ENCODE peak calls at places on chromosomes 2 and 18, in five cellular contexts. W is natural killer cell; F is stimulated activated CD8-positive, alpha-beta memory T cell treated with anti-CD3 and anti-CD28 coated beads, Interleukin-15, amount 100 ng/mL, for 24 hours; C is activated T-helper 1 cell treated with Interleukin-2 at 50 U/mL for 16 hours; M is CD4-positive, alpha-beta memory T cell. Z is an unnamed sample.

GRCh38 chr18:22433960-22434359 is 16.2 kb upstream of the CTAGE1 start:
- DNase-seq in M (no peak), C (no peak), F (no peak), W (no peak), Z (no peak)

GRCh38 chr2:176175729-176176074 is 12.8 kb upstream of the HOXD1 start:
- DNase-seq in M (no peak), F (no peak), C (no peak), W (no peak), Z (no peak)

GRCh38 chr2:66446924-66447323 is 12.0 kb downstream of the MEIS1 start:
- DNase-seq in M (no peak), F (no peak), W (no peak), C (no peak), Z (no peak)

GRCh38 chr18:49030138-49030537 is 79.4 kb upstream of the SMAD7 start:
- DNase-seq in F (no peak), M (no peak), C (no peak), W (no peak), Z (no peak)

GRCh38 chr2:156110890-156111289 is 221.6 kb downstream of the NR4A2 start:
- DNase-seq in W (no peak), C (no peak), M (no peak), F (no peak), Z (peak; percentile 7)

GRCh38 chr18:3246636-3247242 is 862 bp upstream of the MYL12A start:
- DNase-seq in F (no peak), W (peak; percentile 31), C (no peak), M (no peak), Z (no peak)

GRCh38 chr2:68714866-68715265 is 19.7 kb upstream of the ARHGAP25 start:
- DNase-seq in W (no peak), C (no peak), M (no peak), F (no peak), Z (no peak)

GRCh38 chr2:64837116-64837704 is 152.0 kb upstream of the SLC1A4 start:
- DNase-seq in F (no peak), M (no peak), W (no peak), C (no peak), Z (no peak)

GRCh38 chr2:9105601-9106337 is 100.8 kb upstream of the ASAP2 start:
- DNase-seq in W (no peak), F (no peak), M (no peak), C (no peak), Z (no peak)

GRCh38 chr18:8367217-8367988 is 241.8 kb upstream of the RAB12 start:
- DNase-seq in C (peak; percentile 3), W (no peak), F (no peak), M (peak; percentile 4), Z (no peak)

GRCh38 chr2:85551698-85552678 is 9.3 kb downstream of the GGCX start:
- DNase-seq in M (peak; percentile 87), C (peak; percentile 74), F (peak; percentile 55), W (peak; percentile 81), Z (peak; percentile 90)

GRCh38 chr2:75375646-75376582 is 176.6 kb upstream of the TACR1 start:
- DNase-seq in C (no peak), W (no peak), M (no peak), F (no peak), Z (no peak)

GRCh38 chr2:158753561-158754302 is 41.4 kb upstream of the DAPL1 start:
- DNase-seq in W (no peak), M (peak; percentile 43), C (no peak), F (no peak), Z (peak; percentile 45)

GRCh38 chr18:70840649-70841048 is 551.8 kb downstream of the SOCS6 start:
- DNase-seq in M (no peak), C (no peak), F (no peak), W (no peak), Z (no peak)

GRCh38 chr2:200540793-200541192 is 14.8 kb downstream of the SGO2 start:
- DNase-seq in C (no peak), F (no peak), M (no peak), W (no peak), Z (no peak)

GRCh38 chr2:98583866-98584618 is 24.3 kb downstream of the COA5 start:
- DNase-seq in M (no peak), F (no peak), W (no peak), C (no peak), Z (no peak)

GRCh38 chr2:136110528-136110927 is 7.4 kb downstream of the CXCR4 start:
- DNase-seq in F (no peak), M (no peak), W (no peak), C (no peak), Z (no peak)

GRCh38 chr18:63253428-63254372 is 65.9 kb downstream of the BCL2 start:
- DNase-seq in F (no peak), M (no peak), W (no peak), C (no peak), Z (no peak)

GRCh38 chr2:48844418-48845155 is 89.1 kb upstream of the LHCGR start:
- DNase-seq in W (no peak), F (no peak), M (no peak), C (no peak), Z (no peak)

GRCh38 chr2:43426305-43427031 is 169.4 kb downstream of the THADA start:
- DNase-seq in M (peak; percentile 56), C (peak; percentile 37), W (peak; percentile 29), F (peak; percentile 11), Z (peak; percentile 4)

Z was measured in naive thymus-derived CD4-positive, alpha-beta T cell.